ENCODE peak calls at places on chromosomes 3 and 15, in five cellular contexts. N, K, F, C and Y are unnamed samples.

GRCh38 chr15:85037617-85038016 is 56.0 kb downstream of the PDE8A start:
- DNase-seq in K (no peak), N (no peak), F (no peak), C (no peak), Y (no peak)

GRCh38 chr3:12994357-12994606 is 78.9 kb downstream of the IQSEC1 start:
- DNase-seq in N (no peak), F (no peak), C (peak; percentile 83), K (no peak), Y (no peak)

GRCh38 chr3:79598594-79598993 is 169.2 kb downstream of the ROBO1 start:
- DNase-seq in N (no peak), F (no peak), C (no peak), K (peak; percentile 94), Y (no peak)

GRCh38 chr3:123110238-123110952 is 43.6 kb downstream of the PDIA5 start:
- DNase-seq in K (no peak), F (no peak), N (peak; percentile 65), C (no peak), Y (no peak)

GRCh38 chr3:172514678-172515077 is 8.6 kb downstream of the TNFSF10 start:
- DNase-seq in K (no peak), C (no peak), N (no peak), F (no peak), Y (no peak)

GRCh38 chr15:91867581-91868026 is 14.1 kb downstream of the SLCO3A1 start:
- DNase-seq in K (no peak), N (no peak), F (peak; percentile 94), C (peak; percentile 91), Y (no peak)

GRCh38 chr3:109224333-109224732 is 87.8 kb downstream of the C3orf85 start:
- DNase-seq in K (peak; percentile 30), C (no peak), N (peak; percentile 42), F (no peak), Y (no peak)

GRCh38 chr15:63176302-63176701 is 13.1 kb upstream of the RAB8B start:
- DNase-seq in N (no peak), K (no peak), F (peak; percentile 35), C (no peak), Y (no peak)

GRCh38 chr15:89888214-89888804 is 5.5 kb downstream of the AP3S2 start:
- DNase-seq in N (no peak), C (no peak), K (peak; percentile 7), F (peak; percentile 79), Y (no peak)

GRCh38 chr3:23796518-23796917 is 9.2 kb upstream of the UBE2E1 start:
- DNase-seq in F (no peak), K (no peak), N (no peak), C (no peak), Y (no peak)

GRCh38 chr15:68518046-68518445 is 60.7 kb upstream of the CORO2B start:
- DNase-seq in C (no peak), K (no peak), F (no peak), N (peak; percentile 36), Y (no peak)

GRCh38 chr3:52897130-52898109 is at the start of gene STIMATE:
- DNase-seq in C (peak; percentile 92), N (peak; percentile 92), F (peak; percentile 80), K (peak; percentile 82), Y (peak; percentile 96)

GRCh38 chr3:110420158-110420641 is 651.4 kb upstream of the NECTIN3 start:
- DNase-seq in C (no peak), F (peak; percentile 91), K (no peak), N (no peak), Y (no peak)

GRCh38 chr3:169390310-169390731 is 273.2 kb downstream of the MECOM start:
- DNase-seq in F (no peak), N (no peak), C (no peak), K (no peak), Y (no peak)

GRCh38 chr15:91125162-91125561 is 25.1 kb downstream of the SV2B start:
- DNase-seq in K (no peak), C (no peak), N (no peak), F (no peak), Y (no peak)

GRCh38 chr15:38378162-38378560 is 75.8 kb upstream of the FAM98B start:
- DNase-seq in N (no peak), K (no peak), C (peak; percentile 67), F (no peak), Y (no peak)

GRCh38 chr3:13483988-13484695 is 4.0 kb downstream of the HDAC11 start:
- DNase-seq in N (no peak), C (peak; percentile 36), K (no peak), F (no peak), Y (no peak)

GRCh38 chr3:157572559-157573270 is 69.5 kb upstream of the VEPH1 start:
- DNase-seq in C (no peak), F (peak; percentile 57), N (peak; percentile 57), K (peak; percentile 22), Y (no peak)

GRCh38 chr3:47398218-47398617 is 17.4 kb downstream of the PTPN23 start:
- DNase-seq in F (no peak), K (no peak), N (no peak), C (no peak), Y (no peak)

GRCh38 chr3:20353286-20353685 is 167.3 kb upstream of the SGO1 start:
- DNase-seq in F (no peak), N (no peak), K (no peak), C (no peak), Y (no peak)

GRCh38 chr3:101809178-101810022 is 30.4 kb downstream of the NXPE3 start:
- DNase-seq in C (no peak), K (peak; percentile 5), F (peak; percentile 52), N (no peak), Y (no peak)

GRCh38 chr3:89098173-89098572 is 9.2 kb upstream of the EPHA3 start:
- DNase-seq in K (no peak), C (no peak), N (no peak), F (no peak), Y (no peak)

GRCh38 chr3:185764168-185764988 is 60.5 kb downstream of the IGF2BP2 start:
- DNase-seq in N (peak; percentile 59), F (peak; percentile 54), K (no peak), C (no peak), Y (no peak)

GRCh38 chr3:133833880-133834620 is 28.4 kb downstream of the SRPRB start:
- DNase-seq in C (no peak), N (no peak), F (no peak), K (no peak), Y (no peak)

GRCh38 chr3:182947892-182948291 is 32.4 kb downstream of the DCUN1D1 start:
- DNase-seq in C (no peak), N (no peak), K (no peak), F (no peak), Y (no peak)